ENCODE peak calls at places on chromosomes 11 and 22, in seven cellular contexts. One of them, this sample, is unnamed.

GRCh38 chr22:45285431-45286058 is 796 bp downstream of the UPK3A start:
- DNase-seq in esophagus muscularis mucosa: no peak
- DNase-seq in A549: no peak
- DNase-seq in left lung: no peak
- DNase-seq in neural progenitor cell: peak; percentile 64
- DNase-seq in CD8-positive, alpha-beta memory T cell: no peak
- DNase-seq in body of pancreas: no peak
- DNase-seq in this sample: no peak

GRCh38 chr11:64878223-64878493 is 263 bp downstream of the EHD1 start:
- DNase-seq in esophagus muscularis mucosa: no peak
- DNase-seq in A549: no peak
- DNase-seq in left lung: no peak
- DNase-seq in neural progenitor cell: no peak
- DNase-seq in CD8-positive, alpha-beta memory T cell: no peak
- DNase-seq in body of pancreas: no peak
- DNase-seq in this sample: no peak

GRCh38 chr11:23976776-23977380 is 520.0 kb upstream of the LUZP2 start:
- DNase-seq in esophagus muscularis mucosa: no peak
- DNase-seq in A549: no peak
- DNase-seq in left lung: no peak
- DNase-seq in neural progenitor cell: no peak
- DNase-seq in CD8-positive, alpha-beta memory T cell: no peak
- DNase-seq in body of pancreas: no peak
- DNase-seq in this sample: no peak

GRCh38 chr22:33381531-33382406 is 323.6 kb upstream of the SYN3 start:
- DNase-seq in esophagus muscularis mucosa: peak; percentile 55
- DNase-seq in A549: no peak
- DNase-seq in left lung: no peak
- DNase-seq in neural progenitor cell: no peak
- DNase-seq in CD8-positive, alpha-beta memory T cell: no peak
- DNase-seq in body of pancreas: no peak
- DNase-seq in this sample: no peak

GRCh38 chr22:34877506-34877905 is 188.5 kb upstream of the ISX start:
- DNase-seq in esophagus muscularis mucosa: no peak
- DNase-seq in A549: no peak
- DNase-seq in left lung: no peak
- DNase-seq in neural progenitor cell: no peak
- DNase-seq in CD8-positive, alpha-beta memory T cell: no peak
- DNase-seq in body of pancreas: no peak
- DNase-seq in this sample: no peak

GRCh38 chr11:92224394-92225205 is at the start of gene FAT3:
- DNase-seq in esophagus muscularis mucosa: no peak
- DNase-seq in A549: peak; percentile 37
- DNase-seq in left lung: peak; percentile 73
- DNase-seq in neural progenitor cell: peak; percentile 91
- DNase-seq in CD8-positive, alpha-beta memory T cell: no peak
- DNase-seq in body of pancreas: peak; percentile 12
- DNase-seq in this sample: no peak

GRCh38 chr11:130192845-130193267 is 33.3 kb downstream of the ST14 start:
- DNase-seq in esophagus muscularis mucosa: no peak
- DNase-seq in A549: no peak
- DNase-seq in left lung: no peak
- DNase-seq in neural progenitor cell: no peak
- DNase-seq in CD8-positive, alpha-beta memory T cell: no peak
- DNase-seq in body of pancreas: peak; percentile 60
- DNase-seq in this sample: no peak

GRCh38 chr11:7572001-7572712 is 58.4 kb downstream of the PPFIBP2 start:
- DNase-seq in esophagus muscularis mucosa: no peak
- DNase-seq in A549: peak; percentile 23
- DNase-seq in left lung: no peak
- DNase-seq in neural progenitor cell: no peak
- DNase-seq in CD8-positive, alpha-beta memory T cell: no peak
- DNase-seq in body of pancreas: peak; percentile 23
- DNase-seq in this sample: no peak

GRCh38 chr11:104095791-104096190 is 59.4 kb downstream of the DDI1 start:
- DNase-seq in esophagus muscularis mucosa: no peak
- DNase-seq in A549: no peak
- DNase-seq in left lung: no peak
- DNase-seq in neural progenitor cell: no peak
- DNase-seq in CD8-positive, alpha-beta memory T cell: no peak
- DNase-seq in body of pancreas: no peak
- DNase-seq in this sample: no peak

GRCh38 chr11:92180664-92181251 is 43.9 kb upstream of the FAT3 start:
- DNase-seq in esophagus muscularis mucosa: no peak
- DNase-seq in A549: no peak
- DNase-seq in left lung: no peak
- DNase-seq in neural progenitor cell: no peak
- DNase-seq in CD8-positive, alpha-beta memory T cell: no peak
- DNase-seq in body of pancreas: no peak
- DNase-seq in this sample: no peak

GRCh38 chr22:48793949-48794348 is 1033.7 kb downstream of the BRD1 start:
- DNase-seq in esophagus muscularis mucosa: peak; percentile 45
- DNase-seq in A549: no peak
- DNase-seq in left lung: no peak
- DNase-seq in neural progenitor cell: no peak
- DNase-seq in CD8-positive, alpha-beta memory T cell: no peak
- DNase-seq in body of pancreas: no peak
- DNase-seq in this sample: no peak

GRCh38 chr11:46338636-46338987 is 8.7 kb upstream of the DGKZ start:
- DNase-seq in esophagus muscularis mucosa: no peak
- DNase-seq in A549: no peak
- DNase-seq in left lung: no peak
- DNase-seq in neural progenitor cell: no peak
- DNase-seq in CD8-positive, alpha-beta memory T cell: no peak
- DNase-seq in body of pancreas: no peak
- DNase-seq in this sample: no peak

GRCh38 chr22:50676211-50676636 is 3.6 kb downstream of the SHANK3 start:
- DNase-seq in esophagus muscularis mucosa: no peak
- DNase-seq in A549: no peak
- DNase-seq in left lung: peak; percentile 45
- DNase-seq in neural progenitor cell: no peak
- DNase-seq in CD8-positive, alpha-beta memory T cell: no peak
- DNase-seq in body of pancreas: no peak
- DNase-seq in this sample: peak; percentile 71

GRCh38 chr11:75577198-75577597 is 15.1 kb downstream of the SERPINH1 start:
- DNase-seq in esophagus muscularis mucosa: no peak
- DNase-seq in A549: peak; percentile 61
- DNase-seq in left lung: no peak
- DNase-seq in neural progenitor cell: peak; percentile 59
- DNase-seq in CD8-positive, alpha-beta memory T cell: peak; percentile 44
- DNase-seq in body of pancreas: peak; percentile 74
- DNase-seq in this sample: no peak

GRCh38 chr11:28834877-28835276 is 726.7 kb downstream of the METTL15 start:
- DNase-seq in esophagus muscularis mucosa: no peak
- DNase-seq in A549: no peak
- DNase-seq in left lung: no peak
- DNase-seq in neural progenitor cell: no peak
- DNase-seq in CD8-positive, alpha-beta memory T cell: no peak
- DNase-seq in body of pancreas: no peak
- DNase-seq in this sample: no peak

GRCh38 chr11:73001615-73002014 is 140.5 kb downstream of the FCHSD2 start:
- DNase-seq in esophagus muscularis mucosa: no peak
- DNase-seq in A549: no peak
- DNase-seq in left lung: no peak
- DNase-seq in neural progenitor cell: no peak
- DNase-seq in CD8-positive, alpha-beta memory T cell: no peak
- DNase-seq in body of pancreas: peak; percentile 33
- DNase-seq in this sample: no peak

GRCh38 chr22:26658671-26659478 is 1.5 kb downstream of the MIAT start:
- DNase-seq in esophagus muscularis mucosa: no peak
- DNase-seq in A549: peak; percentile 79
- DNase-seq in left lung: peak; percentile 83
- DNase-seq in neural progenitor cell: peak; percentile 94
- DNase-seq in CD8-positive, alpha-beta memory T cell: peak; percentile 51
- DNase-seq in body of pancreas: peak; percentile 28
- DNase-seq in this sample: no peak

GRCh38 chr22:28589102-28589501 is 90.5 kb downstream of the TTC28 start:
- DNase-seq in esophagus muscularis mucosa: no peak
- DNase-seq in A549: no peak
- DNase-seq in left lung: no peak
- DNase-seq in neural progenitor cell: no peak
- DNase-seq in CD8-positive, alpha-beta memory T cell: no peak
- DNase-seq in body of pancreas: no peak
- DNase-seq in this sample: no peak

GRCh38 chr22:28594784-28595324 is 84.8 kb downstream of the TTC28 start:
- DNase-seq in esophagus muscularis mucosa: no peak
- DNase-seq in A549: peak; percentile 9
- DNase-seq in left lung: no peak
- DNase-seq in neural progenitor cell: peak; percentile 74
- DNase-seq in CD8-positive, alpha-beta memory T cell: peak; percentile 34
- DNase-seq in body of pancreas: no peak
- DNase-seq in this sample: no peak

GRCh38 chr22:28597665-28598064 is 82.0 kb downstream of the TTC28 start:
- DNase-seq in esophagus muscularis mucosa: no peak
- DNase-seq in A549: no peak
- DNase-seq in left lung: no peak
- DNase-seq in neural progenitor cell: no peak
- DNase-seq in CD8-positive, alpha-beta memory T cell: no peak
- DNase-seq in body of pancreas: no peak
- DNase-seq in this sample: no peak

GRCh38 chr22:28594076-28594783 is 85.4 kb downstream of the TTC28 start:
- DNase-seq in esophagus muscularis mucosa: no peak
- DNase-seq in A549: no peak
- DNase-seq in left lung: no peak
- DNase-seq in neural progenitor cell: no peak
- DNase-seq in CD8-positive, alpha-beta memory T cell: no peak
- DNase-seq in body of pancreas: no peak
- DNase-seq in this sample: no peak

GRCh38 chr22:28593299-28593698 is 86.3 kb downstream of the TTC28 start:
- DNase-seq in esophagus muscularis mucosa: no peak
- DNase-seq in A549: no peak
- DNase-seq in left lung: no peak
- DNase-seq in neural progenitor cell: no peak
- DNase-seq in CD8-positive, alpha-beta memory T cell: no peak
- DNase-seq in body of pancreas: no peak
- DNase-seq in this sample: no peak
- H3K4me3 ChIP-seq in esophagus muscularis mucosa: no peak overlapping the region
- H3K4me3 ChIP-seq in A549: no peak overlapping the region
- H3K4me3 ChIP-seq in left lung: no peak overlapping the region
- H3K4me3 ChIP-seq in neural progenitor cell: no peak overlapping the region
- H3K4me3 ChIP-seq in CD8-positive, alpha-beta memory T cell: no peak overlapping the region
- H3K4me3 ChIP-seq in body of pancreas: no peak overlapping the region
- H3K4me3 ChIP-seq in this sample: no peak overlapping the region

GRCh38 chr22:44026066-44026629 is 2.0 kb downstream of the PARVB start:
- DNase-seq in esophagus muscularis mucosa: no peak
- DNase-seq in A549: no peak
- DNase-seq in left lung: peak; percentile 65
- DNase-seq in neural progenitor cell: no peak
- DNase-seq in CD8-positive, alpha-beta memory T cell: no peak
- DNase-seq in body of pancreas: no peak
- DNase-seq in this sample: no peak

GRCh38 chr22:44029069-44029468 is 5.0 kb downstream of the PARVB start:
- DNase-seq in esophagus muscularis mucosa: no peak
- DNase-seq in A549: no peak
- DNase-seq in left lung: no peak
- DNase-seq in neural progenitor cell: no peak
- DNase-seq in CD8-positive, alpha-beta memory T cell: no peak
- DNase-seq in body of pancreas: no peak
- DNase-seq in this sample: no peak

GRCh38 chr22:44030051-44030701 is 6.1 kb downstream of the PARVB start:
- DNase-seq in esophagus muscularis mucosa: no peak
- DNase-seq in A549: no peak
- DNase-seq in left lung: peak; percentile 58
- DNase-seq in neural progenitor cell: no peak
- DNase-seq in CD8-positive, alpha-beta memory T cell: no peak
- DNase-seq in body of pancreas: no peak
- DNase-seq in this sample: no peak

GRCh38 chr22:44026630-44027511 is 2.8 kb downstream of the PARVB start:
- DNase-seq in esophagus muscularis mucosa: peak; percentile 96
- DNase-seq in A549: no peak
- DNase-seq in left lung: peak; percentile 89
- DNase-seq in neural progenitor cell: no peak
- DNase-seq in CD8-positive, alpha-beta memory T cell: peak; percentile 22
- DNase-seq in body of pancreas: peak; percentile 49
- DNase-seq in this sample: peak; percentile 94

DNA sequence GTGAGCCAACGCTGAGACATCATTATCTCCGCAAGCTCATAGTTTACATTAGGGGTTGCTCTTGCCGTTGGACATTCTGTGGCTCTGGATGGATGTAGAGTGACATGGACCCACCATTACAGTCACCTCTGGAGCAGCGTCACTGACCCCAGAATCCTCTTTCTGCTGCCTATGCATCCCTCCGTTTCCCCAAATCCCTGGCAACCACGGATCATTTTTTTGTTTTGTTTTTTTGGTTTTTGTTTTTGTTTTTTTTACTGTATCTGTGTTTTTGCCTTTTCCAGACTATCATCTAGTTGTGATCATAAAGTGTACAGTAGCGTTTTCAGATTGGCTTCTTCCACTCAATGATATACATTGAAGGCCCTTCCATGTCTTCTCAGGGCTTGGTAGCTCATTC is 4.0 kb downstream of the PARVB start:
- DNase-seq in esophagus muscularis mucosa: no peak
- DNase-seq in A549: no peak
- DNase-seq in left lung: no peak
- DNase-seq in neural progenitor cell: no peak
- DNase-seq in CD8-positive, alpha-beta memory T cell: no peak
- DNase-seq in body of pancreas: no peak
- DNase-seq in this sample: no peak
- H3K4me1 ChIP-seq in esophagus muscularis mucosa: peaks cover 59% of the 10 kb centered on the region
- H3K4me1 ChIP-seq in A549: peaks cover 19% of the 10 kb centered on the region
- H3K4me1 ChIP-seq in left lung: no peaks in the 10 kb centered on the region
- H3K4me1 ChIP-seq in neural progenitor cell: peaks cover 5% of the 10 kb centered on the region
- H3K4me1 ChIP-seq in CD8-positive, alpha-beta memory T cell: peaks cover 22% of the 10 kb centered on the region
- H3K4me1 ChIP-seq in body of pancreas: peaks cover 21% of the 10 kb centered on the region
- H3K4me1 ChIP-seq in this sample: peaks cover 37% of the 10 kb centered on the region

GRCh38 chr22:37633693-37634504 is 5.6 kb upstream of the SH3BP1 start:
- DNase-seq in esophagus muscularis mucosa: peak; percentile 94
- DNase-seq in A549: no peak
- DNase-seq in left lung: peak; percentile 96
- DNase-seq in neural progenitor cell: peak; percentile 82
- DNase-seq in CD8-positive, alpha-beta memory T cell: peak; percentile 55
- DNase-seq in body of pancreas: peak; percentile 59
- DNase-seq in this sample: peak; percentile 92
- H3K4me3 ChIP-seq in esophagus muscularis mucosa: peak overlapping the region; percentile 25
- H3K4me3 ChIP-seq in A549: no peak overlapping the region
- H3K4me3 ChIP-seq in left lung: no peak overlapping the region
- H3K4me3 ChIP-seq in neural progenitor cell: peak overlapping the region; percentile 13
- H3K4me3 ChIP-seq in CD8-positive, alpha-beta memory T cell: peak overlapping the region; percentile 50
- H3K4me3 ChIP-seq in body of pancreas: no peak overlapping the region
- H3K4me3 ChIP-seq in this sample: peak overlapping the region; percentile 15

DNA sequence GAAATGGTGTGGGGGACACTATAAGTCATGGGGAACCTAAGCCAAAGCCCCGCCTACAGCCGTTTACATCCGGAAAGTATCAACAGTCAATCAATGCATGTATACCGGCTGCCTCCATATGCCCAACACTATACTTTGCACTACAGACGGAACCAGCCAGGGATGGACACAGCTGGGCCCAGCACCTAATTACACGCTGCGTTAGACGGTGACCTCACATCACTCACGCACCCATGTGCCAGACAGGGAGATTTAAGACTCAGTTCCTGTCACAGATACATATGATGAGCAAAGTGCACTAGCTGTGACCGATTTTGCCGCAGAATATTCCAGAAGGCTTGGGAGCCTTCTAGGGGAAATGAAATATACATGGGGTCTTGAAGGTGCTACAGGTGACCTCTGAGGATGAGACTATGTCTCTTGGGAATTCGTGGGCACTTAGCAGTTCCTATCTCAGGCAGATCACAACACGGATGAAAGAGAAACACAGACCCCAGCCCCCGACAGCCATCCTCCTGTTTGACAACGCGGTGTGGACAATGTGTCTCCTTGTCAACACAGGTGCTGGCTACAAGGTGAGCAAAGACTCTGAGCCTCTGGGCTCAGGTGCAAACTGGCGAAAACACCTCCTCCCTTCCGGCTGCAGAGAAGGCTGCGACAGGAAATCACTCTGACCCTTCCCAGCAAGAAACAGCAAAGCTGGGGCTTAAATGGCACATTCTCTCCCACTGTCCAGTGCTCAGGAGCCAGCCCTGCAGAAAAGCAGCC is 8.0 kb downstream of the AHNAK start:
- DNase-seq in esophagus muscularis mucosa: no peak
- DNase-seq in A549: no peak
- DNase-seq in left lung: no peak
- DNase-seq in neural progenitor cell: no peak
- DNase-seq in CD8-positive, alpha-beta memory T cell: no peak
- DNase-seq in body of pancreas: no peak
- DNase-seq in this sample: no peak
- H3K4me1 ChIP-seq in esophagus muscularis mucosa: peaks cover 79% of the 10 kb centered on the region
- H3K4me1 ChIP-seq in A549: peaks cover 67% of the 10 kb centered on the region
- H3K4me1 ChIP-seq in left lung: peaks cover 60% of the 10 kb centered on the region
- H3K4me1 ChIP-seq in neural progenitor cell: peaks cover 8% of the 10 kb centered on the region
- H3K4me1 ChIP-seq in CD8-positive, alpha-beta memory T cell: peaks cover 57% of the 10 kb centered on the region
- H3K4me1 ChIP-seq in body of pancreas: peaks cover 45% of the 10 kb centered on the region
- H3K4me1 ChIP-seq in this sample: peaks cover 86% of the 10 kb centered on the region